ENCODE peak calls at places on chromosomes 6 and 20, in five cellular contexts. H is Peyer's patch, B is endodermal cell, R is mucosa of descending colon, Q is GM06990. J is an unnamed sample.

GRCh38 chr6:87756858-87757257 is 54.8 kb upstream of the AKIRIN2 start:
- DNase-seq in R (no peak), Q (peak; percentile 89), H (peak; percentile 65), B (no peak), J (peak; percentile 90)

GRCh38 chr20:6756961-6757595 is 10.4 kb upstream of the BMP2 start:
- DNase-seq in R (no peak), B (no peak), Q (no peak), H (no peak), J (no peak)

GRCh38 chr20:46351357-46352058 is 43.2 kb upstream of the CDH22 start:
- DNase-seq in Q (no peak), B (no peak), R (no peak), H (no peak), J (no peak)

GRCh38 chr20:41308726-41309413 is 8.7 kb downstream of the ZHX3 start:
- DNase-seq in B (no peak), Q (no peak), R (no peak), H (no peak), J (peak; percentile 66)

GRCh38 chr6:114404339-114404955 is 61.6 kb upstream of the HS3ST5 start:
- DNase-seq in H (no peak), B (no peak), R (no peak), Q (no peak), J (no peak)

GRCh38 chr20:58213112-58213511 is 15.3 kb downstream of the ANKRD60 start:
- DNase-seq in B (no peak), H (no peak), Q (no peak), R (no peak), J (no peak)

GRCh38 chr20:57397004-57397692 is 6.0 kb downstream of the RBM38 start:
- DNase-seq in B (no peak), Q (no peak), R (peak; percentile 33), H (no peak), J (no peak)

GRCh38 chr6:1726341-1726763 is 116.6 kb downstream of the FOXC1 start:
- DNase-seq in R (no peak), Q (no peak), B (peak; percentile 88), H (no peak), J (no peak)

GRCh38 chr6:21087188-21087587 is 506.4 kb upstream of the SOX4 start:
- DNase-seq in Q (no peak), R (no peak), B (no peak), H (no peak), J (no peak)

GRCh38 chr6:155706341-155706740 is 250.7 kb upstream of the NOX3 start:
- DNase-seq in R (no peak), Q (no peak), H (no peak), B (no peak), J (no peak)

GRCh38 chr6:34718867-34719441 is 22.4 kb upstream of the ILRUN start:
- DNase-seq in Q (no peak), R (no peak), B (no peak), H (no peak), J (peak; percentile 39)

GRCh38 chr6:130771741-130772140 is 55.5 kb upstream of the SMLR1 start:
- DNase-seq in R (no peak), H (no peak), B (no peak), Q (no peak), J (no peak)

GRCh38 chr6:156013155-156013554 is 557.5 kb upstream of the NOX3 start:
- DNase-seq in H (no peak), B (no peak), Q (no peak), R (no peak), J (no peak)

GRCh38 chr20:24977797-24978196 is 14.8 kb downstream of the APMAP start:
- DNase-seq in R (no peak), Q (no peak), H (no peak), B (no peak), J (no peak)

GRCh38 chr6:110748458-110748857 is 66.8 kb downstream of the CDK19 start:
- DNase-seq in Q (no peak), R (no peak), B (no peak), H (no peak), J (no peak)

GRCh38 chr6:149052350-149053106 is 265.0 kb upstream of the TAB2 start:
- DNase-seq in B (no peak), H (no peak), R (no peak), Q (no peak), J (no peak)

GRCh38 chr6:127811939-127812338 is 88.9 kb downstream of the THEMIS start:
- DNase-seq in B (no peak), H (no peak), Q (no peak), R (no peak), J (no peak)

GRCh38 chr6:127816643-127817042 is 84.2 kb downstream of the THEMIS start:
- DNase-seq in B (no peak), R (no peak), H (no peak), Q (no peak), J (no peak)

GRCh38 chr6:127812985-127813681 is 87.7 kb downstream of the THEMIS start:
- DNase-seq in Q (no peak), B (no peak), H (no peak), R (no peak), J (no peak)

GRCh38 chr6:127818149-127818548 is 82.7 kb downstream of the THEMIS start:
- DNase-seq in Q (no peak), B (no peak), R (no peak), H (no peak), J (no peak)

GRCh38 chr6:127813682-127814027 is 87.2 kb downstream of the THEMIS start:
- DNase-seq in R (no peak), B (no peak), H (no peak), Q (no peak), J (no peak)
- H3K4me3 ChIP-seq in R (no peak overlapping the region), B (no peak overlapping the region), H (no peak overlapping the region), Q (no peak overlapping the region), J (no peak overlapping the region)

GRCh38 chr6:30238178-30238795 is 25.1 kb upstream of the TRIM26 start:
- DNase-seq in Q (no peak), B (peak; percentile 59), R (no peak), H (no peak), J (peak; percentile 40)
- TF ChIP-seq CTCF in Q (peak; percentile 59), B (peak; percentile 72), R (no peak), H (peak; percentile 55), J (peak; percentile 58)

GRCh38 chr6:44475779-44476434 is 88.4 kb downstream of the CDC5L start:
- DNase-seq in B (peak; percentile 98), H (peak; percentile 56), R (peak; percentile 90), Q (peak; percentile 66), J (peak; percentile 76)
- H3K4me3 ChIP-seq in B (no peak overlapping the region), H (no peak overlapping the region), R (no peak overlapping the region), Q (no peak overlapping the region), J (no peak overlapping the region)

DNA sequence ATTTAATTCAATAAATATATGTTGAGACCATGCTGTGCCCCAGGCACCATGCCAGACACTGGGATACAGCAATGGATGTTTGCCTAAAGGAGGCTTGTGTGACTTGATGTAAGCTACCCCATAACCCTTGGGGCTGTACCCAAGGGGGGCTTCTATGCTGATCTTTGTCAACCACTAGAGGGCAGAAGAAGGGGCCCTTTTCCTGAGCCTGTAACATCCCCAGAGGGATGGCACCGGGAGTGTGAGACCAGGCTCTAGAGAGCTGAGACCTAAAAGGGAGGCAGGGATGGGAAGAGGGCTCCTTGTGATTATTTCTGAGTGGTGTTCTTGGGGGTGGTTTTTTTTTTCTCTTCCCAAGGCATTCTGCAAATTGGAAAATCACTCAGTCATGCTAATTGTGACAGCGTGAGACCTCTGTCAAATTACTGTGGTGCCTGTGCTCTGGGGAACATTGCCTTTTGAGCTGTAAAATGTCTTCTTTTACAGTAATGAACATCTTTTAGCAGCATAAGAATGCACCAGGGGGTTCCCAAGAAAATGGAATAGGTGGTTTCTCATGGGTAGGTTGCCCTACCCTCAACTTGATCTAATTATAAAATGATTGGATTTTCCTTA is 138.8 kb upstream of the SLC24A3 start:
- DNase-seq in H (no peak), Q (peak; percentile 13), R (no peak), B (peak; percentile 82), J (no peak)
- TF ChIP-seq CTCF in H (peak; percentile 38), Q (peak; percentile 78), R (peak; percentile 13), B (peak; percentile 88), J (no peak)

GRCh38 chr6:134173007-134173690 is 120.7 kb upstream of the SLC2A12 start:
- DNase-seq in H (no peak), R (no peak), B (no peak), Q (no peak), J (peak; percentile 46)
- H3K4me3 ChIP-seq in H (peak overlapping the region; percentile 80), R (no peak overlapping the region), B (no peak overlapping the region), Q (peak overlapping the region; percentile 67), J (peak overlapping the region; percentile 66)

DNA sequence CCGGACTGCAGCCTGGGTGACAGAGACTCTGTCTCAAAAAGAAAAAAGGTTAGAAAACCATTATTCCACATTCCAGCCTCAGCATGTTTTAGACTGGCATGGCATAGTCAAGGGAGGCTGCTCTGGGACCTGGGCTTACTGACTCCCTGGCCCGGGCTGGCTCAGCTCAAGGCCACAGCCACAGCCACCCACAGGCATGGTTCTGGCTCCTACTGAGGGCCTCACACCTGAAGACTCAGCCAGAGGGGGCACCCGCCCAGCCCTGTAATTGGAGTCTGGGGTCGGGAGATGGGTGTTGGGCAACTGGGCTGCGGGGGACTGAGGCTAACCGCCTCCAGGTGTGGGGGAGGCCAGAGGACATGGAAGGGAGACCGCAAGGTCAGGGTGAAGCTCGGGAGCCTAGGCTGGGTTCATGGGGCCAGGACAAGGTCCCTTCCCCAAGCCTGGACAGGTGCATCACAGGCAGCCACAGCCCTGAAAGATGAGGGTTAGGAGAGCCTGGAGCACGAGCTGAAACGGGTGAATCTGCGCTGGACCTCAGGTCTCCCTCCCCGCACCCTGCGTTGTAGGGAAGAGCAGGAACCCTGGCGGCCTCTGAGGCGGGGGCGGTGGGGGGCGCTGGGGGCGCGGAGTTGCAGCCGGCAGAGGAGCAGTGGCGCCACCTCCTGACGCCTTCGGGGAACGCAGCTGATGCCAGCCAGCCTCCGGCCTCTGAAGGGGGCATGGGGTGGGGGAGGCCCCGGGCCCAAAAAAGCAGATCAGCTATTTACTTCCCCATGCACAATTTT is 67.7 kb upstream of the SRSF6 start:
- DNase-seq in B (peak; percentile 87), H (no peak), R (no peak), Q (no peak), J (no peak)
- TF ChIP-seq CTCF in B (peak; percentile 97), H (no peak), R (no peak), Q (peak; percentile 54), J (peak; percentile 61)

J was measured in fibroblast of the aortic adventitia.